ENCODE peak calls at places on chromosomes 1 and 21, in six cellular contexts. One of them, this sample, is unnamed.

GRCh38 chr1:234466945-234467344 is 12.0 kb downstream of the TARBP1 start:
- DNase-seq in dorsolateral prefrontal cortex: no peak
- DNase-seq in GM23338: no peak
- DNase-seq in GM12878: no peak
- DNase-seq in ovary: no peak
- DNase-seq in mucosa of descending colon: no peak
- DNase-seq in this sample: no peak

GRCh38 chr1:214492405-214493075 is 58.9 kb downstream of the PTPN14 start:
- DNase-seq in dorsolateral prefrontal cortex: no peak
- DNase-seq in GM12878: no peak
- DNase-seq in mucosa of descending colon: no peak
- DNase-seq in GM23338: no peak
- DNase-seq in ovary: no peak
- DNase-seq in this sample: no peak

GRCh38 chr1:46527474-46528296 is 23.8 kb downstream of the KNCN start:
- DNase-seq in GM23338: peak
- DNase-seq in mucosa of descending colon: peak
- DNase-seq in dorsolateral prefrontal cortex: peak
- DNase-seq in ovary: peak
- DNase-seq in GM12878: no peak
- DNase-seq in this sample: peak

GRCh38 chr1:169648187-169648586 is 18.3 kb upstream of the SELP start:
- DNase-seq in GM23338: no peak
- DNase-seq in dorsolateral prefrontal cortex: no peak
- DNase-seq in GM12878: no peak
- DNase-seq in mucosa of descending colon: no peak
- DNase-seq in ovary: no peak
- DNase-seq in this sample: no peak

GRCh38 chr1:236168716-236169429 is 26.5 kb downstream of the GPR137B start:
- DNase-seq in GM23338: peak
- DNase-seq in mucosa of descending colon: peak
- DNase-seq in GM12878: no peak
- DNase-seq in ovary: no peak
- DNase-seq in dorsolateral prefrontal cortex: no peak
- DNase-seq in this sample: no peak

GRCh38 chr1:228490120-228491078 is 3.2 kb downstream of the RNF187 start:
- DNase-seq in mucosa of descending colon: no peak
- DNase-seq in GM12878: no peak
- DNase-seq in GM23338: no peak
- DNase-seq in dorsolateral prefrontal cortex: no peak
- DNase-seq in ovary: no peak
- DNase-seq in this sample: no peak

GRCh38 chr1:26418865-26419349 is 8.3 kb downstream of the LIN28A start:
- DNase-seq in ovary: no peak
- DNase-seq in dorsolateral prefrontal cortex: no peak
- DNase-seq in mucosa of descending colon: no peak
- DNase-seq in GM23338: peak
- DNase-seq in GM12878: no peak
- DNase-seq in this sample: no peak

GRCh38 chr1:16420719-16421118 is 16.5 kb downstream of the SPATA21 start:
- DNase-seq in GM12878: peak
- DNase-seq in ovary: no peak
- DNase-seq in dorsolateral prefrontal cortex: no peak
- DNase-seq in mucosa of descending colon: no peak
- DNase-seq in GM23338: no peak
- DNase-seq in this sample: peak

GRCh38 chr1:95506736-95507404 is 272.9 kb downstream of the RWDD3 start:
- DNase-seq in GM12878: no peak
- DNase-seq in dorsolateral prefrontal cortex: no peak
- DNase-seq in ovary: no peak
- DNase-seq in GM23338: no peak
- DNase-seq in mucosa of descending colon: no peak
- DNase-seq in this sample: no peak

GRCh38 chr1:24643362-24644346 is 552 bp downstream of the SRRM1 start:
- DNase-seq in mucosa of descending colon: peak
- DNase-seq in GM23338: peak
- DNase-seq in GM12878: no peak
- DNase-seq in ovary: no peak
- DNase-seq in dorsolateral prefrontal cortex: no peak
- DNase-seq in this sample: peak

GRCh38 chr1:51976831-51977602 is 13.5 kb downstream of the RAB3B start:
- DNase-seq in ovary: no peak
- DNase-seq in GM12878: no peak
- DNase-seq in GM23338: no peak
- DNase-seq in mucosa of descending colon: no peak
- DNase-seq in dorsolateral prefrontal cortex: no peak
- DNase-seq in this sample: no peak

GRCh38 chr1:90220941-90221693 is 226.2 kb downstream of the ZNF326 start:
- DNase-seq in GM12878: no peak
- DNase-seq in dorsolateral prefrontal cortex: no peak
- DNase-seq in mucosa of descending colon: no peak
- DNase-seq in ovary: no peak
- DNase-seq in GM23338: no peak
- DNase-seq in this sample: no peak

GRCh38 chr21:18840239-18840638 is 436.7 kb upstream of the TMPRSS15 start:
- DNase-seq in ovary: no peak
- DNase-seq in GM23338: peak
- DNase-seq in dorsolateral prefrontal cortex: no peak
- DNase-seq in GM12878: no peak
- DNase-seq in mucosa of descending colon: no peak
- DNase-seq in this sample: no peak

GRCh38 chr1:69836961-69837636 is 269.4 kb downstream of the LRRC7 start:
- DNase-seq in ovary: no peak
- DNase-seq in GM12878: no peak
- DNase-seq in mucosa of descending colon: no peak
- DNase-seq in dorsolateral prefrontal cortex: no peak
- DNase-seq in GM23338: no peak
- DNase-seq in this sample: no peak

GRCh38 chr1:37036667-37037053 is 2.3 kb upstream of the GRIK3 start:
- DNase-seq in GM12878: no peak
- DNase-seq in mucosa of descending colon: no peak
- DNase-seq in ovary: no peak
- DNase-seq in dorsolateral prefrontal cortex: no peak
- DNase-seq in GM23338: peak
- DNase-seq in this sample: no peak

GRCh38 chr21:19321688-19322087 is 918.1 kb upstream of the TMPRSS15 start:
- DNase-seq in mucosa of descending colon: no peak
- DNase-seq in GM23338: peak
- DNase-seq in dorsolateral prefrontal cortex: no peak
- DNase-seq in ovary: no peak
- DNase-seq in GM12878: no peak
- DNase-seq in this sample: no peak

GRCh38 chr1:180527270-180527669 is 24.9 kb upstream of the ACBD6 start:
- DNase-seq in dorsolateral prefrontal cortex: no peak
- DNase-seq in mucosa of descending colon: no peak
- DNase-seq in GM23338: no peak
- DNase-seq in GM12878: no peak
- DNase-seq in ovary: no peak
- DNase-seq in this sample: no peak

GRCh38 chr1:1024421-1025415 is 4.8 kb downstream of the AGRN start:
- DNase-seq in dorsolateral prefrontal cortex: no peak
- DNase-seq in mucosa of descending colon: no peak
- DNase-seq in ovary: no peak
- DNase-seq in GM12878: no peak
- DNase-seq in GM23338: peak
- DNase-seq in this sample: no peak

DNA sequence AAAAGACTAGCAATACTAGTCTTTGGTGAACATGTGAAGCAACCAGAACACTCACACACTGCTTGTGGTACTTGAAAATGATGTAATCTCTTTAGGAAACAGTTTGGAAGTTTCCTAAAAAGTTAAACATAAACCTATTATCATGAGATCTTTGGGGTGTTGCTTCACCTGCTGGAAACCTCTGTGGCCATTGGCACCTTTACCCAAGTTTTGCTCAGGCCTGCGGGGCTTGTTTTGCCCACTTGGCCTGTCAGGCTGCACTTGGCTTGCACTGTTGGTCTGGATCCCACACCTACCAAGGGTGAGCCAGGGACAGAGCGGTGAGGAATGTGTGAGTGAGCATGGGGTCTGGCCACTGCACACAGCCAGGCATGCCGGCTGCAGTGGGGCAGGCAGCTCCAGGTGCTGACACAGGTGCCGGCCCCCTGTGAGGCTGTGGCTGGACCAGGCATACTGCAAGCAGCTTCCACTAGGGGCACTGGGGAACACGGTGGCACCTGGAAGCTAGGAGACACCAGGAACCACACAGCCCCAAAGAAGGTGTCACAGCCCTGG is 14.4 kb upstream of the FNBP1L start:
- DNase-seq in GM23338: peak
- DNase-seq in GM12878: no peak
- DNase-seq in dorsolateral prefrontal cortex: no peak
- DNase-seq in mucosa of descending colon: peak
- DNase-seq in ovary: no peak
- DNase-seq in this sample: no peak
- TF ChIP-seq CTCF in GM23338: peak
- TF ChIP-seq CTCF in GM12878: peak
- TF ChIP-seq CTCF in dorsolateral prefrontal cortex: no peak
- TF ChIP-seq CTCF in mucosa of descending colon: no peak
- TF ChIP-seq CTCF in ovary: no peak
- TF ChIP-seq CTCF in this sample: no peak

GRCh38 chr1:220372451-220372850 is 100.2 kb upstream of the RAB3GAP2 start:
- DNase-seq in ovary: no peak
- DNase-seq in dorsolateral prefrontal cortex: no peak
- DNase-seq in GM12878: no peak
- DNase-seq in GM23338: no peak
- DNase-seq in mucosa of descending colon: no peak
- DNase-seq in this sample: no peak

GRCh38 chr1:220370041-220370700 is 97.9 kb upstream of the RAB3GAP2 start:
- DNase-seq in mucosa of descending colon: no peak
- DNase-seq in GM12878: no peak
- DNase-seq in ovary: no peak
- DNase-seq in dorsolateral prefrontal cortex: peak
- DNase-seq in GM23338: no peak
- DNase-seq in this sample: no peak

GRCh38 chr1:220369511-220369910 is 97.3 kb upstream of the RAB3GAP2 start:
- DNase-seq in GM12878: no peak
- DNase-seq in dorsolateral prefrontal cortex: no peak
- DNase-seq in GM23338: no peak
- DNase-seq in mucosa of descending colon: no peak
- DNase-seq in ovary: no peak
- DNase-seq in this sample: no peak

GRCh38 chr1:220368352-220369265 is 96.4 kb upstream of the RAB3GAP2 start:
- DNase-seq in mucosa of descending colon: no peak
- DNase-seq in GM12878: no peak
- DNase-seq in GM23338: peak
- DNase-seq in ovary: no peak
- DNase-seq in dorsolateral prefrontal cortex: no peak
- DNase-seq in this sample: no peak

DNA sequence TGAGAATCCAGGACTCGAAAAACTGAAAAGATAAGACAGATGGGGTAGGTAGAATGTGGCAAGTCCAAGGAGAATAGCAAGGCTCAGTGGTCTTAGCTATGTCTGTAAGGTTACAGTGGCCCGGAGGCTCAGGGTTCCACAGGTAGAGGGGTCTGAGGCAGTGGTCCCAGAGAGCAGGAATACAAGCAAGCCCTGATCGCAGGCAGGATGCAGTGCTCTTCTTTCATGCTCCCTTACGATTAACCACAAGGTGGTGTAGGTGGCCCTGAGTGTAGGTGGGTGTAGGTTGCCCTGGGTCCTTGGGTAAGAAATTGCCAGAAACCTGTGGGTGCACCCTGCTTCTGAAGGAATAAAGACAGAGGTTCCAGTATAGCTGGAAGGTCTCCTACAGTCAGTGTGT is 99.1 kb upstream of the RAB3GAP2 start:
- DNase-seq in dorsolateral prefrontal cortex: no peak
- DNase-seq in mucosa of descending colon: no peak
- DNase-seq in ovary: no peak
- DNase-seq in GM12878: no peak
- DNase-seq in GM23338: peak
- DNase-seq in this sample: no peak
- TF ChIP-seq CTCF in dorsolateral prefrontal cortex: no peak
- TF ChIP-seq CTCF in mucosa of descending colon: no peak
- TF ChIP-seq CTCF in ovary: no peak
- TF ChIP-seq CTCF in GM12878: no peak
- TF ChIP-seq CTCF in GM23338: peak
- TF ChIP-seq CTCF in this sample: no peak

DNA sequence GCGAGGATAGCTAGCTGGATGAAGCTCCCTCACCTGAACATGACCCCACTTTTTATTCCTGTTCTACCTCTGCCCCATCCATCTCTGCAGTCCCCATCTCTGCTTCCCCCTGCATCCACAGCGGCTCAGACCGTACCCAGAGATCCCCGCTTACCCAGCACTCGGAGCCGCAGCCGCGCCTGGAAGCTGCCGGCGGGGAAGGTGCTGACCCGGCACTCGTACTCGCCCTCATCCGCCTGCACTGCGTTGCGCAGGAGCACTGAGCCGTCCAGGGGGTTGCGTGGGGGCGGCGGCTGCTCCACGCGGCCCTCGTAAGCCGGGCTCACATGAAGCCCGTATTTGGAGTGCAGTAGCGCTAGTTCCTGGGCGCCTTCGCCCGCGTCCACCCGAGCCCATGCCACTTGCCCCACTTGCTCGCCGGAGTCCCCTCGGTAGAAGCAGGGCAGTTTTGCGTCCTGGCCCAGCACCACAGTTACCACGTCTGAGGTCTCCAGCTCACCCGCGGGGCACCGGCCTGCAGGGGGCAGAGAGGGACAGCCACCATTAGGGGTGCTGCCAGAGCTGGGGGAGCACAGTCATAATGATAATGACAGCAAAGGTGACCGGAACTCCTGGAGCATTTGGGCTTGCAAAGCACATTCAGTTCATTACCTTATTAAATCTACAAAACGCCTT is 9.8 kb downstream of the NECTIN4 start:
- DNase-seq in ovary: no peak
- DNase-seq in GM12878: no peak
- DNase-seq in GM23338: peak
- DNase-seq in mucosa of descending colon: no peak
- DNase-seq in dorsolateral prefrontal cortex: no peak
- DNase-seq in this sample: no peak
- TF ChIP-seq CTCF in ovary: no peak
- TF ChIP-seq CTCF in GM12878: peak
- TF ChIP-seq CTCF in GM23338: peak
- TF ChIP-seq CTCF in mucosa of descending colon: no peak
- TF ChIP-seq CTCF in dorsolateral prefrontal cortex: no peak
- TF ChIP-seq CTCF in this sample: no peak

DNA sequence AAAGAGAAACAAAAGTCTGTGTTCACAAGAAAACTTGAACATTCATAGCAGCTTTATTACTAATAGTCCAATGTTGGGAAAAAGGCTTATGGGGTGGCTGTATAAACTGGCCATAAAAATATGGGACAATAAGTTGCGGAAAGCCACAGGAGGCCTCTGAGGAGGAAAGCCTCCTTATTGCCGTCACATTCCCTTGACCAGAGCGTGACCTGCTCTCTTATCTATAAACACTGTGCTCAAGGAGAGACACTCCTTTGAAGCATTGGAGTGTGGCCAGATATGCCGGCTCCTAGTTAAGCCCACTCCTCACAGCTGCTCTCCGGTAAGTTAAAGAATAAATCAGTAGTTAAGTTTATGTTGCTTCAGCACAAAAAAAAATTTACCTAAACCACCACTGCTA is 19.7 kb downstream of the OR6Y1 start:
- DNase-seq in ovary: no peak
- DNase-seq in GM12878: no peak
- DNase-seq in mucosa of descending colon: no peak
- DNase-seq in GM23338: no peak
- DNase-seq in dorsolateral prefrontal cortex: no peak
- DNase-seq in this sample: no peak
- TF ChIP-seq CTCF in ovary: no peak
- TF ChIP-seq CTCF in GM12878: no peak
- TF ChIP-seq CTCF in mucosa of descending colon: no peak
- TF ChIP-seq CTCF in GM23338: no peak
- TF ChIP-seq CTCF in dorsolateral prefrontal cortex: no peak
- TF ChIP-seq CTCF in this sample: no peak